ENCODE peak calls at places on chromosomes 1 and 21, in nine cellular contexts. S, H, P, M, X, E, V, F and Q are unnamed samples.

GRCh38 chr1:54952950-54953718 is 27.3 kb upstream of the TMEM61 start:
- DNase-seq in H (peak; percentile 27), E (no peak), M (no peak), F (no peak), X (no peak), V (no peak), S (no peak), P (peak; percentile 39), Q (no peak)

GRCh38 chr1:235090406-235091069 is 38.1 kb downstream of the TOMM20 start:
- DNase-seq in E (no peak), M (peak; percentile 75), X (peak; percentile 54), H (peak; percentile 30), V (peak; percentile 89), P (peak; percentile 82), F (no peak), S (no peak), Q (no peak)

GRCh38 chr1:12485231-12486172 is 132.5 kb downstream of the DHRS3 start:
- DNase-seq in F (no peak), V (no peak), S (no peak), P (peak; percentile 54), X (no peak), H (no peak), M (no peak), E (no peak), Q (no peak)

GRCh38 chr1:180975551-180975950 is 47.1 kb downstream of the STX6 start:
- DNase-seq in M (no peak), F (no peak), S (no peak), E (no peak), X (no peak), H (no peak), V (no peak), P (no peak), Q (no peak)

GRCh38 chr1:18886003-18886335 is 16.4 kb downstream of the ALDH4A1 start:
- DNase-seq in F (no peak), P (no peak), H (no peak), E (no peak), S (no peak), V (no peak), X (no peak), M (no peak), Q (peak; percentile 21)

GRCh38 chr21:32844076-32844475 is 72.5 kb upstream of the PAXBP1 start:
- DNase-seq in V (no peak), M (no peak), S (no peak), E (no peak), X (no peak), H (no peak), F (no peak), P (no peak), Q (no peak)

GRCh38 chr1:51567653-51568052 is 48.6 kb upstream of the EPS15 start:
- DNase-seq in F (no peak), X (peak; percentile 17), M (no peak), P (no peak), H (peak; percentile 28), S (no peak), V (no peak), E (no peak), Q (peak; percentile 28)

GRCh38 chr1:151131832-151132675 is 14.4 kb downstream of the SEMA6C start:
- DNase-seq in F (no peak), V (peak; percentile 69), M (no peak), S (no peak), E (no peak), P (no peak), X (no peak), H (no peak), Q (no peak)

GRCh38 chr1:207811920-207812720 is 60.3 kb downstream of the CD46 start:
- DNase-seq in H (peak; percentile 55), V (peak; percentile 32), M (no peak), X (peak; percentile 91), S (no peak), F (no peak), P (peak; percentile 64), E (no peak), Q (no peak)

GRCh38 chr1:78340006-78340405 is 150.8 kb upstream of the PTGFR start:
- DNase-seq in F (no peak), V (no peak), P (no peak), S (peak; percentile 22), M (no peak), H (peak; percentile 56), E (no peak), X (no peak), Q (peak; percentile 25)

GRCh38 chr1:43286115-43286514 is 734 bp upstream of the C1orf210 start:
- DNase-seq in F (no peak), V (no peak), X (no peak), E (no peak), P (no peak), H (no peak), M (no peak), S (no peak), Q (no peak)

GRCh38 chr1:43286533-43286932 is 1.2 kb upstream of the C1orf210 start:
- DNase-seq in X (no peak), H (no peak), V (no peak), P (no peak), S (no peak), M (no peak), F (no peak), E (no peak), Q (no peak)

GRCh38 chr1:43284065-43284464 is 1.3 kb downstream of the C1orf210 start:
- DNase-seq in H (no peak), E (no peak), F (no peak), X (no peak), P (no peak), V (no peak), S (no peak), M (no peak), Q (no peak)

GRCh38 chr1:43284711-43285110 is 670 bp downstream of the C1orf210 start:
- DNase-seq in M (no peak), F (no peak), H (no peak), X (no peak), P (no peak), S (no peak), E (no peak), V (no peak), Q (no peak)

DNA sequence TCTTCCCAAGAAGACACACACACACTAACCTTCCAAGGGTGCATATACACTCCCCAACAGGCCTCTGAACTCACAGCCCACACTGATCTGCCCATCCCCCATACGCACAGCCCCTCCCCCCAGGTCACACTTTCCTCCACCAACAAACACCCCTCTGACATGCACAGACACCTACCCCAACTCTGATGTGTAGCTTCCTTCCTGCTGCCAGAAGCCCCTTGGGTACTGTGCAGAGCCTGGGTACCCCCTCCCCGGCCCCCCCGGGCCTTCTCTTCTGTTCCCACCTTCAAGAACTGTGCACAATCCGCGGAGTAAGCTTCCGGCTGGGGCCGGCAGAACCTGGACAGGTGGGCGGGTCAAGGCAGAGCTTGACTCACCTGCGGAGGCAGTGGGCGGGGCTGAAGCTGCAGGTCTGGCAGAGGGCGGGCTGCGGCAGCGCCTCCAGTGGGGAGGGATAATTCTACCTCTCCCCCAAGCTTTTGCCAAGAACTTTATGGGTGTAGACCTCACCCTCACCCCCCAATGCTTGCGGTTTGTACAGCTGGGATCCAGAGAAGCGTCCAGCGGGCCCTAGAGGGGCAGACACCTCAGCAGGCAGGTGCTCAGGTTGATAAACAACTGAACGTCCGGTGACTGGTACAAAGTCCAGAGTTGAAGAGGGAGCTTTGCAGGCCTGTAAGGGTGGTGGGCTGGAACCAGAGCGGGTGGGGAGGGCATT is at the start of gene C1orf210:
- DNase-seq in X (peak; percentile 96), F (no peak), H (no peak), M (no peak), E (no peak), S (no peak), P (peak; percentile 62), V (peak; percentile 34), Q (no peak)
- H3K4me3 ChIP-seq in X (peak within 1 kb of the TSS; percentile 56), F (no peak within 1 kb of the TSS), H (no peak within 1 kb of the TSS), M (peak within 1 kb of the TSS; percentile 32), E (peak within 1 kb of the TSS; percentile 51), S (no peak within 1 kb of the TSS), P (peak within 1 kb of the TSS; percentile 58), V (peak within 1 kb of the TSS; percentile 7), Q (no peak within 1 kb of the TSS)

GRCh38 chr1:145967288-145967687 is 2.8 kb downstream of the POLR3GL start:
- DNase-seq in X (no peak), F (no peak), S (no peak), P (no peak), V (no peak), H (no peak), E (no peak), M (no peak), Q (no peak)
- H3K27me3 ChIP-seq in X (no peaks in the 10 kb centered on the region), F (no peaks in the 10 kb centered on the region), S (no peaks in the 10 kb centered on the region), P (no peaks in the 10 kb centered on the region), V (peaks cover 28% of the 10 kb centered on the region), H (no peaks in the 10 kb centered on the region), E (no peaks in the 10 kb centered on the region), M (no peaks in the 10 kb centered on the region), Q (no peaks in the 10 kb centered on the region)

DNA sequence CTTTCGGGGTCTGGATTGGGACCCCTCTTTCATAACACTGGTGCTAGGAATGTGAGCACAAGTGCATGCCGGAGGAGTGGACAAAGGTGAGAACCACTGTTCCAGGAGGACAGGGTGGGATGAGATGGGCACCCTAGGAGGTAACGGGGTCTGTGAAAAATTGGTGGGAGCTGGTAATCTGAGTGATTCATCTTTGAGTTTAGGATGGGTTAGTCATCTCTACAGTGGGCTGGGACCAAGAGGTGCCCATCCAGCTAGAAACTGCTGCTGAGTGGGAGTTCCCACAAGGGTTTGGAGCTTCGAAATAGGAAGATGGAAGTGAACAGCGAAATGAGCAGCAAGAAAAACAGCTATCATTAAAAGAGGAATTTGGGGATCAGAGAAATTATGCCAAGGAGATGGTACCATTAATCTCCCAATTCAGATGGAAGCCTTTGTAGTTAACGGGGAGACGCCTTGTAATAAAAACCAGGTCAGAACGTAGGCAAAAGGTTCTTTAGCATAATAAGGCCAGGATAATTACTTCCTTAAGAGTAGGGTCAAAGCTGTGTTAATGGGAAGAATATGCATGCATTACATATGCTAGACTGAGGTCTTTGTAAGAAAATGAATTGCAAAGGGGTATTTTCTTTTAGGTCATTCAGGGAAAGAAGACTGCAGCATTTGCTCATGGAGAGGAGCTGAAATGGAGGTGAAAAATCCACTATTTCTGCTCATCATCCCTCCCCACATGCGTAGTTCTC is 55.5 kb downstream of the OLFML3 start:
- DNase-seq in P (no peak), M (no peak), F (no peak), X (no peak), V (no peak), E (no peak), H (no peak), S (no peak), Q (no peak)
- H3K4me3 ChIP-seq in P (no peak overlapping the region), M (no peak overlapping the region), F (no peak overlapping the region), X (no peak overlapping the region), V (no peak overlapping the region), E (no peak overlapping the region), H (no peak overlapping the region), S (no peak overlapping the region), Q (no peak overlapping the region)

GRCh38 chr1:204201651-204202050 is 5.4 kb upstream of the KISS1 start:
- DNase-seq in E (no peak), V (no peak), F (no peak), M (no peak), X (no peak), P (no peak), S (no peak), H (no peak), Q (no peak)
- H3K27me3 ChIP-seq in E (peaks cover 76% of the 10 kb centered on the region), V (peaks cover 5% of the 10 kb centered on the region), F (peaks cover 7% of the 10 kb centered on the region), M (peaks cover 87% of the 10 kb centered on the region), X (no peaks in the 10 kb centered on the region), P (no peaks in the 10 kb centered on the region), S (no peaks in the 10 kb centered on the region), H (no peaks in the 10 kb centered on the region), Q (no peaks in the 10 kb centered on the region)

GRCh38 chr1:202438393-202439174 is 90.1 kb downstream of the PPP1R12B start:
- DNase-seq in X (no peak), V (no peak), P (no peak), H (no peak), E (no peak), M (no peak), S (no peak), F (no peak), Q (no peak)
- H3K4me3 ChIP-seq in X (no peak overlapping the region), V (no peak overlapping the region), P (no peak overlapping the region), H (no peak overlapping the region), E (no peak overlapping the region), M (no peak overlapping the region), S (no peak overlapping the region), F (no peak overlapping the region), Q (no peak overlapping the region)